ENCODE peak calls at places on chromosome 7, in nine cellular contexts. R is H54; Z is fibroblast of pulmonary artery; M is CD4-positive, CD25-positive, alpha-beta regulatory T cell; L is PC-3; C is IMR-90; E is NCI-H2029 treated with DMSO at 0.1 percent for 48 hours; D is EL; B is neural progenitor cell. K is an unnamed sample.

GRCh38 chr7:38070718-38071117 is 107.3 kb upstream of the STARD3NL start:
- DNase-seq in R (peak), Z (peak), M (peak), L (peak), C (peak), E (no peak), D (no peak), B (peak), K (no peak)

GRCh38 chr7:42932861-42933591 is 850 bp downstream of the MRPL32 start:
- DNase-seq in R (no peak), Z (peak), M (peak), L (peak), C (peak), E (peak), D (peak), B (peak), K (no peak)

GRCh38 chr7:130884437-130885417 is 150.7 kb upstream of the KLF14 start:
- DNase-seq in R (no peak), Z (peak), M (no peak), L (peak), C (no peak), E (no peak), D (peak), B (no peak), K (peak)

GRCh38 chr7:142279616-142280015 is 21.8 kb upstream of the PRSS58 start:
- DNase-seq in R (no peak), Z (no peak), M (no peak), L (no peak), C (no peak), E (no peak), D (no peak), B (no peak), K (no peak)

GRCh38 chr7:121107923-121108498 is 119.5 kb downstream of the CPED1 start:
- DNase-seq in R (no peak), Z (peak), M (peak), L (peak), C (peak), E (peak), D (peak), B (peak), K (no peak)

GRCh38 chr7:88546808-88547207 is 212.7 kb upstream of the ZNF804B start:
- DNase-seq in R (peak), Z (peak), M (peak), L (peak), C (no peak), E (peak), D (peak), B (peak), K (no peak)

GRCh38 chr7:99126921-99127553 is 16.9 kb downstream of the SMURF1 start:
- DNase-seq in R (no peak), Z (no peak), M (no peak), L (no peak), C (no peak), E (no peak), D (no peak), B (no peak), K (no peak)

GRCh38 chr7:3437467-3437866 is 136.4 kb downstream of the SDK1 start:
- DNase-seq in R (no peak), Z (no peak), M (no peak), L (no peak), C (no peak), E (no peak), D (no peak), B (no peak), K (no peak)

GRCh38 chr7:137091396-137091795 is 222.9 kb downstream of the CHRM2 start:
- DNase-seq in R (no peak), Z (peak), M (no peak), L (peak), C (no peak), E (no peak), D (peak), B (peak), K (no peak)

GRCh38 chr7:98133181-98133580 is 26.5 kb downstream of the LMTK2 start:
- DNase-seq in R (no peak), Z (no peak), M (peak), L (peak), C (no peak), E (no peak), D (peak), B (no peak), K (no peak)

GRCh38 chr7:114689391-114689790 is 232.5 kb upstream of the MDFIC start:
- DNase-seq in R (no peak), Z (no peak), M (no peak), L (no peak), C (no peak), E (no peak), D (no peak), B (no peak), K (no peak)

GRCh38 chr7:118184392-118184899 is 482 bp downstream of the LSM8 start:
- DNase-seq in R (no peak), Z (peak), M (no peak), L (no peak), C (no peak), E (no peak), D (peak), B (no peak), K (no peak)

GRCh38 chr7:150875791-150876190 is 23.5 kb downstream of the AOC1 start:
- DNase-seq in R (no peak), Z (no peak), M (no peak), L (peak), C (no peak), E (no peak), D (no peak), B (no peak), K (no peak)

GRCh38 chr7:99729501-99730261 is 5.3 kb downstream of the CYP3A7 start:
- DNase-seq in R (no peak), Z (peak), M (no peak), L (peak), C (no peak), E (no peak), D (peak), B (no peak), K (no peak)

GRCh38 chr7:118224521-118224920 is at the start of gene ANKRD7:
- DNase-seq in R (no peak), Z (no peak), M (no peak), L (no peak), C (no peak), E (no peak), D (no peak), B (no peak), K (no peak)

GRCh38 chr7:27109533-27110162 is 7.2 kb upstream of the HOXA2 start:
- DNase-seq in R (no peak), Z (no peak), M (no peak), L (no peak), C (peak), E (no peak), D (no peak), B (no peak), K (no peak)

GRCh38 chr7:134649231-134649775 is 2.6 kb downstream of the BPGM start:
- DNase-seq in R (no peak), Z (peak), M (no peak), L (no peak), C (peak), E (no peak), D (no peak), B (no peak), K (no peak)

GRCh38 chr7:116229359-116229758 is 19.0 kb downstream of the TES start:
- DNase-seq in R (no peak), Z (no peak), M (no peak), L (no peak), C (no peak), E (no peak), D (no peak), B (no peak), K (no peak)

GRCh38 chr7:17406756-17407155 is 108.3 kb downstream of the AHR start:
- DNase-seq in R (no peak), Z (peak), M (no peak), L (no peak), C (peak), E (no peak), D (peak), B (no peak), K (no peak)

GRCh38 chr7:156442503-156442902 is 198.1 kb upstream of the RNF32 start:
- DNase-seq in R (no peak), Z (no peak), M (no peak), L (no peak), C (no peak), E (no peak), D (no peak), B (no peak), K (no peak)

GRCh38 chr7:26365077-26365896 is 73.6 kb downstream of the SNX10 start:
- DNase-seq in R (no peak), Z (peak), M (peak), L (peak), C (peak), E (peak), D (peak), B (peak), K (peak)

GRCh38 chr7:141874787-141875186 is 33.5 kb upstream of the PRSS37 start:
- DNase-seq in R (no peak), Z (no peak), M (no peak), L (no peak), C (no peak), E (no peak), D (no peak), B (no peak), K (no peak)

GRCh38 chr7:121832347-121832746 is 40.6 kb upstream of the PTPRZ1 start:
- DNase-seq in R (no peak), Z (no peak), M (no peak), L (no peak), C (no peak), E (peak), D (no peak), B (no peak), K (no peak)

GRCh38 chr7:151137841-151138540 is 29.5 kb downstream of the GBX1 start:
- DNase-seq in R (no peak), Z (no peak), M (no peak), L (no peak), C (no peak), E (no peak), D (no peak), B (no peak), K (no peak)

GRCh38 chr7:91034459-91035368 is 229.5 kb upstream of the FZD1 start:
- DNase-seq in R (peak), Z (peak), M (peak), L (peak), C (peak), E (peak), D (peak), B (peak), K (peak)

GRCh38 chr7:57646901-57647246 is 196.9 kb downstream of the ZNF716 start:
- DNase-seq in R (no peak), Z (no peak), M (no peak), L (no peak), C (no peak), E (no peak), D (no peak), B (no peak), K (no peak)